ENCODE peak calls at places on chromosome 10, in seven cellular contexts. G is endodermal cell, U is mesendoderm, K is tibial nerve, E is sigmoid colon, Z is H7, J is heart left ventricle. I is an unnamed sample.

GRCh38 chr10:23604613-23605012 is 165.7 kb downstream of the OTUD1 start:
- DNase-seq in K (no peak), U (no peak), E (no peak), J (no peak), Z (no peak), G (no peak), I (no peak)

GRCh38 chr10:13195016-13195415 is 33.7 kb downstream of the MCM10 start:
- DNase-seq in U (no peak), K (no peak), E (no peak), Z (no peak), G (no peak), J (no peak), I (no peak)

GRCh38 chr10:59753267-59753666 is at the start of gene MRLN:
- DNase-seq in K (no peak), J (no peak), Z (no peak), E (no peak), G (no peak), U (no peak), I (no peak)

GRCh38 chr10:50472914-50473313 is 150.8 kb downstream of the SGMS1 start:
- DNase-seq in K (no peak), U (no peak), J (no peak), E (no peak), G (no peak), Z (no peak), I (no peak)

GRCh38 chr10:80281784-80282505 is 7.5 kb downstream of the MAT1A start:
- DNase-seq in G (no peak), U (no peak), J (no peak), K (no peak), Z (no peak), E (no peak), I (no peak)

GRCh38 chr10:132479024-132479602 is 58.5 kb upstream of the INPP5A start:
- DNase-seq in J (peak; percentile 44), U (peak; percentile 18), G (no peak), K (no peak), Z (no peak), E (no peak), I (peak; percentile 47)

GRCh38 chr10:79090134-79090803 is 21.5 kb downstream of the ZMIZ1 start:
- DNase-seq in J (no peak), G (no peak), U (no peak), Z (no peak), K (no peak), E (no peak), I (no peak)

GRCh38 chr10:27771231-27771630 is 25.6 kb upstream of the MKX start:
- DNase-seq in E (no peak), Z (no peak), U (peak; percentile 68), K (no peak), J (no peak), G (no peak), I (no peak)

GRCh38 chr10:75959209-75959608 is 527.8 kb downstream of the LRMDA start:
- DNase-seq in K (no peak), G (no peak), Z (no peak), J (no peak), E (no peak), U (peak; percentile 59), I (no peak)

DNA sequence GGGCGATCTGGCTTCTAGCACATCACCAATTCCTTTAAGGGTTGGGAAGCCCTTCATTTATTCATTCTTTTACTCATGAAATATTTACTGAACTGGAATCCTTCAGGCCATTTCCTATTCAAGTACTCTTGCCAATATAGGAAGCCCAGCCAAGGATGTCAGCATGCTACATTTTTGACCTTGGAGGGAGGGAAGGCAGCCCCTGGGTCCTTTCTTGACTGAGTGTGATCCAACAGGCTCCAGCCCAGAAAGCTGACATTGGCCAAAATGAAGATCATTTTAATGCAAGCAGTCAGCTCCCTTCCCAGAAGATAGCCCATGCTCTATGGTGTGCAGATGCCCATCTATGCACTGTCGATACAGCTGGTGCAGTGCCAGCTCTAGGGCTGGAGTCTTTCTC is 646.0 kb downstream of the KCNMA1 start:
- DNase-seq in J (no peak), G (no peak), E (no peak), U (no peak), K (no peak), Z (no peak), I (no peak)
- H3K27me3 ChIP-seq in J (no peaks in the 10 kb centered on the region), G (no peaks in the 10 kb centered on the region), E (no peaks in the 10 kb centered on the region), U (no peaks in the 10 kb centered on the region), K (no peaks in the 10 kb centered on the region), Z (no peaks in the 10 kb centered on the region), I (no peaks in the 10 kb centered on the region)

DNA sequence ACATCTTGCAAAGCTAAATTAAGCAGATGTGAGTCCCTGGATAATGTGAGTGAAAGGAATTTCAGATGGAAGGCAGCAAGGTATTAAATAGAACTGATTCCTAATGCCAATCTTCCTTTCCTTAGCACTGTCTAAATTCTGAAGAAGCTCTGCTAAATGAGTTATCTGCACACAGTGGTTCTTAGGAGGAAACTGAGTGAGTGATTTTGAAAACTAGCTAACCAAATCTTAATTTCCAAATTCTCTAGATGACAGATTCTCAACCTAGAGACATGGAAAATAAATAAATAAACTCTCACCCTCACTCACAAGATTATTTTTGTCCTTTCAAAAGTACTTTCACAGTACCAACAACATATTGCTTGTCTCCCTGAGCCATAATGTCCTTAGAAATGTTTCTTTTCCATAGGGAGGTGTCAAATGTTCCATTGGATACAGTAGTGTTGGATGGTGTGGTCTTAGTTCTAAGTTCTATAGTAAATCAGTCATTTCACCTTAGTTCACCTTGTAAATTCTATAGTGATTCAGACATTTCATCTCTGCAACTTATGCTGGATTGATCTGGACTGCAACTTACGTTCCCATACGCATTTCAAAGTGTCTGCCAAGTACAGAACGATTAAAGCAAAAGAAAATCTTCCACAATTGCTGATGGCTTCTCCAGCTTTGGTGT is 145.3 kb upstream of the FAM171A1 start:
- DNase-seq in G (no peak), Z (no peak), J (no peak), K (no peak), U (no peak), E (no peak), I (no peak)
- H3K27me3 ChIP-seq in G (no peaks in the 10 kb centered on the region), Z (no peaks in the 10 kb centered on the region), J (no peaks in the 10 kb centered on the region), K (no peaks in the 10 kb centered on the region), U (no peaks in the 10 kb centered on the region), E (no peaks in the 10 kb centered on the region), I (no peaks in the 10 kb centered on the region)

DNA sequence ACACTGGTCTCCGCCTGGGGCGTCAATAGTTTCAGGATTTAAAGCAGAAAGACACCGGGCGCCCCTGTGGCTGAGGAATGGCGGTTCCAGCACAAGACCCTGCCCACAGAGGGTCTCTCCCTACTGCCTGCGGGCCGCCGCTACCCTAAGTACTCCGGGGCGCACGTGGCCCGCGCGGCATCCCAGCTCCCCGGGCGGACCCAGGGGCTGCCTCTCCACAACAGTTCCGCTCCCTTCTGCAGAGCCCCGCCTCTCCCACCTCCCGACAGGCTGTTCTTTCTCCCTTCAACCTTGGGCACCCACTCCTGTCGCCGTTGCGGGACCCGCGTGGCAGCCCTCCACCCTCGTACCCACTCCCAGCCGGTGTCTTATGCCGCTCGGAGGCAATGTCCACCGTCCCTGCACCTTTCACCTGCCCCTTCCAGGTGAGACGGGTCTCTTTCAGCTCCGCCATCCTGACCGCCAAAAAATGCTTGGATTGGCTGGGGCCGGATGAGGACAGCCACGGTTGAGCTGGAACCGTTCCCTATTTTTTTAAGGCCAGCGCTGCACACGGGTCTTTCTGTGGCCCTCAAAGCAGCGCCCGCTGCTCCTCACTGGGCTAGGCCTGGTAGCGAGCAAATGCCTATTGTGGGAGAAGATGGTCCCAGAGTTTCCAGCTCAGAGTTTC is 1.6 kb upstream of the NKX2-3 start:
- DNase-seq in G (peak; percentile 73), E (peak; percentile 86), K (no peak), Z (peak; percentile 89), J (no peak), U (no peak), I (no peak)
- H3K27me3 ChIP-seq in G (peaks cover 100% of the 10 kb centered on the region), E (peaks cover 10% of the 10 kb centered on the region), K (peaks cover 97% of the 10 kb centered on the region), Z (peaks cover 100% of the 10 kb centered on the region), J (peaks cover 100% of the 10 kb centered on the region), U (peaks cover 91% of the 10 kb centered on the region), I (no peaks in the 10 kb centered on the region)

GRCh38 chr10:71064413-71065118 is 147.8 kb upstream of the UNC5B start:
- DNase-seq in K (no peak), J (peak; percentile 37), G (no peak), Z (peak; percentile 65), E (no peak), U (peak; percentile 34), I (no peak)

GRCh38 chr10:71063431-71063830 is 148.9 kb upstream of the UNC5B start:
- DNase-seq in Z (peak; percentile 67), E (no peak), G (peak; percentile 60), J (peak; percentile 54), K (no peak), U (no peak), I (no peak)

GRCh38 chr10:71067098-71067760 is 145.1 kb upstream of the UNC5B start:
- DNase-seq in G (no peak), K (no peak), Z (peak; percentile 38), U (no peak), J (no peak), E (no peak), I (no peak)

GRCh38 chr10:71066600-71066999 is 145.8 kb upstream of the UNC5B start:
- DNase-seq in J (peak; percentile 11), Z (no peak), E (no peak), U (no peak), K (no peak), G (no peak), I (no peak)

DNA sequence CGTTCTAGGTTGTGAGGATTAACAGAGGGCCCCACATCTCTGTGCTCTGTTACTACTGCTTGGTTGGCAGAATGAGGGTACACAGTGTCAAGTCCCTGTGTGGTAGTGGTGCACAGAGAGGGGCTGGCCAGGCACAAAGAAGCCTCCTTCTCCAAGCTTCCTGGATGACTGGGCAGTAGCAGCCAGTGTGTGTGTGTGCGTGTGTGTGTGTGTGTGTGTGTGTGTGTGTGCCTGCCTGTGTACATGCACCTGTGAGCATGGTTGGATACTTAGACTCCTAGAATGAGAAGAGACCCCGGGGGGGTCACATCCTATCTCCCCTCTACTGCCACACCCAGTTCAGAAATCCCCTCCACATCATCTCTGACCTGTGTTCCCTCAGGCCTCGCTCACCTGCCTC is 146.7 kb upstream of the UNC5B start:
- DNase-seq in E (no peak), G (no peak), Z (no peak), U (no peak), K (no peak), J (peak; percentile 5), I (no peak)
- H3K27me3 ChIP-seq in E (no peaks in the 10 kb centered on the region), G (no peaks in the 10 kb centered on the region), Z (no peaks in the 10 kb centered on the region), U (no peaks in the 10 kb centered on the region), K (no peaks in the 10 kb centered on the region), J (no peaks in the 10 kb centered on the region), I (no peaks in the 10 kb centered on the region)

GRCh38 chr10:100767428-100767779 is 22.0 kb downstream of the PAX2 start:
- DNase-seq in E (no peak), J (no peak), U (no peak), G (no peak), K (no peak), Z (no peak), I (no peak)
- H3K27me3 ChIP-seq in E (peaks cover 70% of the 10 kb centered on the region), J (peaks cover 50% of the 10 kb centered on the region), U (peaks cover 2% of the 10 kb centered on the region), G (peaks cover 55% of the 10 kb centered on the region), K (peaks cover 52% of the 10 kb centered on the region), Z (peaks cover 2% of the 10 kb centered on the region), I (no peaks in the 10 kb centered on the region)

GRCh38 chr10:98033515-98033914 is 3.1 kb upstream of the CRTAC1 start:
- DNase-seq in G (no peak), K (no peak), Z (no peak), E (no peak), U (no peak), J (no peak), I (no peak)

GRCh38 chr10:98030093-98030821 is at the start of gene CRTAC1:
- DNase-seq in E (peak; percentile 83), U (peak; percentile 84), G (peak; percentile 94), K (peak; percentile 51), J (peak; percentile 75), Z (peak; percentile 99), I (peak; percentile 89)

GRCh38 chr10:98029149-98030092 is 1.0 kb downstream of the CRTAC1 start:
- DNase-seq in G (no peak), Z (peak; percentile 86), U (peak; percentile 39), E (no peak), J (no peak), K (no peak), I (no peak)

GRCh38 chr10:98031440-98031839 is 1.0 kb upstream of the CRTAC1 start:
- DNase-seq in K (no peak), Z (no peak), G (no peak), J (no peak), E (no peak), U (no peak), I (no peak)

GRCh38 chr10:98030991-98031431 is 590 bp upstream of the CRTAC1 start:
- DNase-seq in K (no peak), G (peak; percentile 81), J (no peak), Z (peak; percentile 85), E (no peak), U (peak; percentile 53), I (peak; percentile 80)
- H3K27me3 ChIP-seq in K (peaks cover 30% of the 10 kb centered on the region), G (peaks cover 86% of the 10 kb centered on the region), J (peaks cover 69% of the 10 kb centered on the region), Z (peaks cover 74% of the 10 kb centered on the region), E (peaks cover 69% of the 10 kb centered on the region), U (peaks cover 42% of the 10 kb centered on the region), I (peaks cover 3% of the 10 kb centered on the region)